ENCODE peak calls at places on chromosomes 11 and 22, in seven cellular contexts. M is posterior cingulate gyrus, Y is RPMI7951, U is T-helper 17 cell, E is neural progenitor cell, V is EH, D is HS-27A. F is an unnamed sample.
A peak's percentile ranks its signal among the peaks of the same experiment; 100 is the strongest.

GRCh38 chr11:117780456-117780855 is 16.6 kb downstream of the DSCAML1 start:
- DNase-seq in M (no peak), D (no peak), E (no peak), U (no peak), V (no peak), Y (no peak), F (no peak)

GRCh38 chr11:87036756-87037449 is 831 bp upstream of the TMEM135 start:
- DNase-seq in U (no peak), E (no peak), D (no peak), V (no peak), M (no peak), Y (no peak), F (no peak)

GRCh38 chr11:122209619-122210377 is 93.8 kb upstream of the BLID start:
- DNase-seq in E (no peak), M (no peak), U (no peak), D (peak; percentile 83), Y (peak; percentile 92), V (peak; percentile 91), F (peak; percentile 89)

GRCh38 chr22:20582171-20582511 is 74.7 kb downstream of the MED15 start:
- DNase-seq in U (no peak), E (no peak), V (no peak), M (no peak), D (no peak), Y (no peak), F (no peak)

GRCh38 chr11:75867778-75868374 is 52.9 kb downstream of the UVRAG start:
- DNase-seq in M (no peak), D (peak; percentile 38), Y (peak; percentile 37), E (peak; percentile 69), V (peak; percentile 57), U (peak; percentile 20), F (peak; percentile 47)

GRCh38 chr22:28141614-28142013 is 222.6 kb upstream of the PITPNB start:
- DNase-seq in M (no peak), D (peak; percentile 35), U (no peak), Y (peak; percentile 80), V (peak; percentile 83), E (no peak), F (peak; percentile 76)

GRCh38 chr11:104146421-104146820 is 17.5 kb downstream of the PDGFD start:
- DNase-seq in U (no peak), D (no peak), M (no peak), E (no peak), V (peak; percentile 18), Y (no peak), F (no peak)

GRCh38 chr22:20862540-20862939 is 3.7 kb downstream of the SNAP29 start:
- DNase-seq in Y (no peak), D (no peak), U (no peak), V (no peak), E (no peak), M (no peak), F (no peak)

GRCh38 chr11:129849447-129850130 is 33.9 kb downstream of the TMEM45B start:
- DNase-seq in E (no peak), M (no peak), V (no peak), D (no peak), Y (no peak), U (no peak), F (no peak)

GRCh38 chr11:110076388-110076965 is 16.7 kb upstream of the ZC3H12C start:
- DNase-seq in Y (peak; percentile 92), E (no peak), U (no peak), V (peak; percentile 69), M (no peak), D (no peak), F (peak; percentile 74)

GRCh38 chr11:28619870-28620540 is 511.8 kb downstream of the METTL15 start:
- DNase-seq in V (peak; percentile 43), Y (peak; percentile 51), U (no peak), M (no peak), D (peak; percentile 66), E (no peak), F (peak; percentile 55)

GRCh38 chr11:66124564-66124963 is 54.5 kb downstream of the PACS1 start:
- DNase-seq in Y (peak; percentile 60), U (no peak), E (no peak), D (no peak), M (no peak), V (peak; percentile 61), F (peak; percentile 63)

GRCh38 chr22:32348031-32348611 is 9.5 kb upstream of the RFPL3 start:
- DNase-seq in D (no peak), E (no peak), M (no peak), U (no peak), V (no peak), Y (no peak), F (no peak)

GRCh38 chr22:20257474-20258299 is 10.4 kb downstream of the RTN4R start:
- DNase-seq in U (no peak), M (no peak), V (no peak), E (no peak), Y (no peak), D (no peak), F (no peak)

GRCh38 chr11:36345084-36345511 is 49.0 kb downstream of the PRR5L start:
- DNase-seq in E (no peak), U (no peak), V (no peak), D (no peak), M (no peak), Y (no peak), F (no peak)

GRCh38 chr11:113256431-113257227 is 57.8 kb upstream of the TTC12 start:
- DNase-seq in E (no peak), M (no peak), V (peak; percentile 1), Y (peak; percentile 80), U (no peak), D (no peak), F (no peak)

GRCh38 chr11:86594746-86595145 is 77.7 kb downstream of the ME3 start:
- DNase-seq in Y (peak; percentile 43), M (no peak), V (peak; percentile 29), D (no peak), E (peak; percentile 42), U (no peak), F (peak; percentile 46)

GRCh38 chr11:33259869-33260268 is 2.7 kb downstream of the HIPK3 start:
- DNase-seq in E (no peak), U (no peak), Y (no peak), D (no peak), M (no peak), V (no peak), F (no peak)

GRCh38 chr11:114392735-114393667 is 7.3 kb downstream of the C11orf71 start:
- DNase-seq in E (no peak), U (no peak), V (no peak), Y (no peak), D (no peak), M (no peak), F (no peak)

GRCh38 chr22:30205281-30206115 is 41.1 kb downstream of the LIF start:
- DNase-seq in D (peak; percentile 90), Y (peak; percentile 99), U (no peak), E (no peak), M (no peak), V (peak; percentile 97), F (peak; percentile 98)

GRCh38 chr11:126103150-126103549 is 40.5 kb upstream of the CDON start:
- DNase-seq in Y (no peak), V (no peak), U (no peak), E (no peak), D (no peak), M (no peak), F (no peak)

F was measured in EL.